ENCODE peak calls at places on chromosomes 12 and 14, in four cellular contexts. H is HepG2, N is K562, R is GM12878. L is an unnamed sample.

GRCh38 chr12:56326533-56326932 is 7.3 kb downstream of the PAN2 start:
- DNase-seq in N (no peak), H (no peak), R (no peak), L (no peak)

GRCh38 chr12:54304187-54304810 is 3.5 kb upstream of the NFE2 start:
- DNase-seq in N (peak), H (peak), R (no peak), L (no peak)

GRCh38 chr14:30768791-30769190 is 105.6 kb upstream of the COCH start:
- DNase-seq in H (no peak), R (no peak), N (no peak), L (no peak)

GRCh38 chr14:74018029-74018703 is 922 bp downstream of the ENTPD5 start:
- DNase-seq in N (no peak), H (peak), R (no peak), L (peak)

GRCh38 chr14:72558721-72559120 is 335.2 kb downstream of the DPF3 start:
- DNase-seq in R (no peak), H (no peak), N (no peak), L (no peak)

GRCh38 chr12:19778111-19778688 is 338.9 kb downstream of the AEBP2 start:
- DNase-seq in N (no peak), H (no peak), R (no peak), L (no peak)

GRCh38 chr12:123912415-123913385 is 59.9 kb downstream of the CCDC92 start:
- DNase-seq in R (no peak), N (no peak), H (peak), L (no peak)

GRCh38 chr12:74015118-74015517 is 522.5 kb upstream of the ATXN7L3B start:
- DNase-seq in N (no peak), H (no peak), R (no peak), L (no peak)

GRCh38 chr12:132078190-132078589 is 65.9 kb downstream of the DDX51 start:
- DNase-seq in R (no peak), N (no peak), H (no peak), L (no peak)

GRCh38 chr12:49895773-49896172 is 7.9 kb downstream of the FAIM2 start:
- DNase-seq in H (no peak), N (no peak), R (no peak), L (no peak)

GRCh38 chr14:104387385-104388010 is 192.1 kb upstream of the C14orf180 start:
- DNase-seq in N (no peak), H (no peak), R (no peak), L (no peak)
- TF ChIP-seq SP1 in N (no peak), H (no peak), R (no peak), L (no peak)

DNA sequence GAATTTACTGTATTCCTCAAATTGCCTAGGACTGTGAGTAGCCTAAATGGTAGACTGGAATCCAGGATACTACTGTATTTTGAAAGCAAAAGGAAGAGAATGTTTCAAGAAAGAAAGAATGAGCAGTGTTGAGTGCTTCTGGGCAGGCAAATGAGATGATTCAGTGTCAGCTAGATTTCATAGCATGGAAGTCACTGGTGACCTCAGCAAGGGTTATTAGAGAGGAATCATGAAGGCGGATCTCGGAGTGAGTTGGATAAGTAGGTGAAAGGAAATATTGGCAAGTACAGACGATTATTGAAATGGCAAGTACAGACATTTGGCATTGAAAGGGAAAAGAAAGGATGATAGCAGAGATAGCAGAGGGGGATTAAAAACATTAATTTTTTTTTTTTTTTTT is 27.1 kb downstream of the VRK1 start:
- DNase-seq in R (no peak), N (no peak), H (no peak), L (no peak)
- TF ChIP-seq FOXM1 in R (no peak), N (no peak), H (no peak), L (no peak)

GRCh38 chr14:67345583-67345982 is 14.0 kb downstream of the ATP6V1D start:
- DNase-seq in N (no peak), H (no peak), R (no peak), L (no peak)

GRCh38 chr14:67343601-67344230 is 15.9 kb downstream of the ATP6V1D start:
- DNase-seq in H (no peak), N (no peak), R (no peak), L (no peak)
- TF ChIP-seq SP1 in H (no peak), N (no peak), R (no peak), L (no peak)

GRCh38 chr14:89327771-89328212 is 89.2 kb downstream of the FOXN3 start:
- DNase-seq in R (no peak), H (no peak), N (no peak), L (no peak)

GRCh38 chr14:89320381-89321000 is 96.5 kb downstream of the FOXN3 start:
- DNase-seq in H (no peak), N (no peak), R (no peak), L (no peak)

GRCh38 chr14:89325299-89325883 is 91.6 kb downstream of the FOXN3 start:
- DNase-seq in N (no peak), R (no peak), H (peak), L (no peak)

GRCh38 chr14:89325959-89326358 is 91.1 kb downstream of the FOXN3 start:
- DNase-seq in H (peak), N (no peak), R (no peak), L (no peak)

GRCh38 chr14:89324501-89325298 is 92.3 kb downstream of the FOXN3 start:
- DNase-seq in R (no peak), H (no peak), N (no peak), L (no peak)
- TF ChIP-seq FOXM1 in R (peak), H (no peak), N (no peak), L (no peak)

GRCh38 chr14:50344116-50344775 is 32.1 kb downstream of the DMAC2L start:
- DNase-seq in N (no peak), H (no peak), R (peak), L (no peak)

GRCh38 chr14:50345891-50346422 is 33.8 kb downstream of the DMAC2L start:
- DNase-seq in N (no peak), R (no peak), H (no peak), L (no peak)

GRCh38 chr14:50343424-50343823 is 31.3 kb downstream of the DMAC2L start:
- DNase-seq in N (no peak), H (no peak), R (no peak), L (no peak)

GRCh38 chr14:50347521-50347920 is 35.4 kb downstream of the DMAC2L start:
- DNase-seq in R (no peak), H (no peak), N (peak), L (no peak)

DNA sequence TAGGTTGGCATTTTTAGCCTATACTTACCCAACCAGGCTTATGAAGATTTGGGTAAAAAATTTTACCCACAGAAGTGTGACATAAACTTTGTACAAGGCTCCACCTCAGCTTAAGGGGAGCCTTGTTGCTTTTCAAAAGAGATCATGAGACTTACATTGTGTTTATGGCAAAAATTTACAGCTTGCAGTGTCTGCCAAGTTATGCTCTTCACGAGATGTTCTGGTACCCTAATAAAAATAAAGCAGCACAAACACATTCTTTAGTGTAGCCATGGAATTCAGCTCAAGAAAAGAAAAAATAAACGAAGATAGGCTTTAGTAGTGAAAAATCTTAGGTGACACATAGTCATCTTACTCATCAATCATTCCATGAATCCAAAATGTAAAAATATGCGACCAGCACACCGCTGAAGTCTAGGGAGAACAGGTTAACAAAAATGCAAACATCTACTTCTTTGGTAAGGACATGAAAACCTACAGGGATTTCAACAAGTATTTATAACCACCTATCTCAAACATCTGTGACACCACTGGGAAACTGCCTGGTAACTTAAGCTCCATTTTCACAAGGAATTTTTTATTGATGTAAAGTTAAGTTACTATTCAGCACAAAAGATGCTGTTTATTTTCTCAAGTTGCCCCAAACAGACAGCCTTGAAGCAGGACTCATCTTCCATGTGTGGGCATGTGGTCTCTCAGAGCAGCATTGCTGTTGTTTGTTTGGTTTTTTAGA is 32.9 kb downstream of the DMAC2L start:
- DNase-seq in R (no peak), H (no peak), N (no peak), L (no peak)
- TF ChIP-seq SP1 in R (no peak), H (no peak), N (no peak), L (no peak)

DNA sequence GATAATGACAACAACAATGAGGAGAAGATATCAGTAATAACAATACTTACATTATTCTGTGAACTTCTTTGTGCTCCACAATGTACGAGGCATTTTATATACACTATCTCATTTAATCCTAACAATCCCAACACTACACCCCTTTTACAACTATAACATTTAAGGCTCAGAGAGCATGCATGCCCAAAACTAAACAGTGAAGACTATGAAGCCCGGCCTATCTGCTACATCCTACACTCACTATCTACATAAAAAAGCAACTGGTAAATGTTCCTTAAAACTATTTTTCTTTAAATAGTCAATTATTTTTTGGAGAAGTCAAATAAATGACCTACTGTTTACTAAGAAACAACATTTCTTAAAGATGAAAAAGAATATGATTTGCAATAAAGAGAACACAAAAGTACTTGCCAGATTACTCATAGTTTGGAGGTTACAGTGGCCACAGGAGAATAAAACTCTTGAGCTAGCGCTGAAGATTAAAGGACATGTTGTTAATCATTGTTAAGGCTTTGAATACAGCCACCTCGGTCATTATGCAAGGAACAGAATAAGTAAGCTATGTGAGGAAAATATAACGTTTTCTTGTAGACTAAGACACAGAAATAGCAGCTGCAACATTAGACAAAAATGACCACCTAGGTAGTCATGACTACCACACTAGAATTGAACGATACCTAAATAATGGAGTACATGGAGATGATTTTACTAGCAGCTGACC is 56.7 kb downstream of the EPS8 start:
- DNase-seq in H (peak), N (no peak), R (peak), L (no peak)
- TF ChIP-seq FOXM1 in H (no peak), N (no peak), R (no peak), L (no peak)